ENCODE peak calls at places on chromosomes 3 and 15, in nine cellular contexts. J, I, D, X, S, N, T, B and H are unnamed samples.

GRCh38 chr15:57472861-57473260 is 96.6 kb downstream of the CGNL1 start:
- DNase-seq in J (no peak), I (no peak), D (no peak), X (no peak), S (no peak), N (no peak), T (no peak), B (no peak), H (no peak)

GRCh38 chr3:26719148-26719547 is 96.6 kb downstream of the LRRC3B start:
- DNase-seq in J (no peak), I (no peak), D (no peak), X (no peak), S (no peak), N (no peak), T (no peak), B (no peak), H (no peak)

GRCh38 chr3:197595470-197596185 is 39.9 kb upstream of the BDH1 start:
- DNase-seq in J (no peak), I (no peak), D (no peak), X (no peak), S (no peak), N (no peak), T (no peak), B (no peak), H (no peak)

GRCh38 chr15:92819312-92820232 is 80.6 kb upstream of the CHD2 start:
- DNase-seq in J (no peak), I (no peak), D (no peak), X (no peak), S (peak; percentile 63), N (no peak), T (no peak), B (no peak), H (no peak)

GRCh38 chr3:77652624-77653023 is 612.7 kb downstream of the ROBO2 start:
- DNase-seq in J (no peak), I (no peak), D (no peak), X (no peak), S (no peak), N (no peak), T (no peak), B (no peak), H (no peak)

GRCh38 chr3:191768421-191768820 is 307.5 kb downstream of the PYDC2 start:
- DNase-seq in J (no peak), I (no peak), D (no peak), X (no peak), S (no peak), N (no peak), T (no peak), B (no peak), H (no peak)

GRCh38 chr3:119323401-119324107 is 29.4 kb downstream of the ARHGAP31 start:
- DNase-seq in J (no peak), I (no peak), D (no peak), X (no peak), S (no peak), N (no peak), T (no peak), B (no peak), H (no peak)

GRCh38 chr3:141729240-141729639 is 8.9 kb upstream of the RNF7 start:
- DNase-seq in J (no peak), I (no peak), D (no peak), X (no peak), S (no peak), N (no peak), T (no peak), B (no peak), H (no peak)

GRCh38 chr3:133663569-133664313 is 2.0 kb upstream of the TOPBP1 start:
- DNase-seq in J (no peak), I (no peak), D (no peak), X (no peak), S (peak; percentile 67), N (no peak), T (no peak), B (peak; percentile 82), H (no peak)

GRCh38 chr15:68580026-68580882 is 1.5 kb downstream of the CORO2B start:
- DNase-seq in J (peak; percentile 38), I (peak; percentile 68), D (no peak), X (no peak), S (no peak), N (no peak), T (no peak), B (no peak), H (no peak)

GRCh38 chr15:61364871-61365270 is 135.8 kb upstream of the RORA start:
- DNase-seq in J (peak; percentile 46), I (no peak), D (no peak), X (no peak), S (no peak), N (no peak), T (peak; percentile 44), B (peak; percentile 18), H (peak; percentile 74)

GRCh38 chr15:92808611-92809063 is 91.5 kb upstream of the CHD2 start:
- DNase-seq in J (peak; percentile 91), I (peak; percentile 82), D (no peak), X (no peak), S (peak; percentile 73), N (no peak), T (no peak), B (no peak), H (peak; percentile 87)

GRCh38 chr3:52777127-52777958 is at the start of gene ITIH1:
- DNase-seq in J (no peak), I (peak; percentile 58), D (peak; percentile 21), X (no peak), S (no peak), N (no peak), T (no peak), B (no peak), H (no peak)

GRCh38 chr3:42507252-42507651 is 4.8 kb downstream of the VIPR1 start:
- DNase-seq in J (no peak), I (peak; percentile 61), D (peak; percentile 79), X (no peak), S (no peak), N (peak; percentile 80), T (no peak), B (no peak), H (peak; percentile 72)

GRCh38 chr3:31288641-31289100 is 244.1 kb upstream of the STT3B start:
- DNase-seq in J (no peak), I (no peak), D (peak; percentile 37), X (no peak), S (no peak), N (peak; percentile 11), T (peak; percentile 10), B (peak; percentile 97), H (no peak)

GRCh38 chr3:19216669-19217337 is 68.5 kb downstream of the KCNH8 start:
- DNase-seq in J (no peak), I (no peak), D (peak; percentile 81), X (no peak), S (no peak), N (peak; percentile 10), T (no peak), B (no peak), H (no peak)

GRCh38 chr15:57298843-57299550 is 77.3 kb upstream of the CGNL1 start:
- DNase-seq in J (no peak), I (no peak), D (no peak), X (no peak), S (no peak), N (no peak), T (no peak), B (no peak), H (no peak)

GRCh38 chr15:25670025-25670554 is 193.0 kb downstream of the ATP10A start:
- DNase-seq in J (no peak), I (peak; percentile 89), D (no peak), X (no peak), S (peak; percentile 61), N (peak; percentile 21), T (peak; percentile 61), B (no peak), H (no peak)

GRCh38 chr3:18847583-18848197 is 300.6 kb upstream of the KCNH8 start:
- DNase-seq in J (no peak), I (no peak), D (no peak), X (no peak), S (peak; percentile 6), N (no peak), T (no peak), B (peak; percentile 10), H (no peak)

GRCh38 chr3:174242311-174243041 is 616.7 kb upstream of the NAALADL2 start:
- DNase-seq in J (no peak), I (no peak), D (no peak), X (no peak), S (no peak), N (no peak), T (no peak), B (no peak), H (no peak)

GRCh38 chr3:95037927-95038326 is 975.1 kb downstream of the NSUN3 start:
- DNase-seq in J (no peak), I (no peak), D (no peak), X (no peak), S (no peak), N (no peak), T (no peak), B (no peak), H (no peak)
- TF ChIP-seq POLR2AphosphoS5 in J (no peak), I (no peak), D (no peak), X (no peak), S (no peak), N (no peak), T (no peak), B (no peak), H (no peak)

GRCh38 chr3:171306631-171307030 is 153.6 kb downstream of the TNIK start:
- DNase-seq in J (no peak), I (peak; percentile 92), D (peak; percentile 30), X (no peak), S (no peak), N (peak; percentile 56), T (no peak), B (no peak), H (no peak)
- TF ChIP-seq EP300 in J (no peak), I (peak; percentile 52), D (no peak), X (no peak), S (no peak), N (no peak), T (no peak), B (no peak), H (no peak)

DNA sequence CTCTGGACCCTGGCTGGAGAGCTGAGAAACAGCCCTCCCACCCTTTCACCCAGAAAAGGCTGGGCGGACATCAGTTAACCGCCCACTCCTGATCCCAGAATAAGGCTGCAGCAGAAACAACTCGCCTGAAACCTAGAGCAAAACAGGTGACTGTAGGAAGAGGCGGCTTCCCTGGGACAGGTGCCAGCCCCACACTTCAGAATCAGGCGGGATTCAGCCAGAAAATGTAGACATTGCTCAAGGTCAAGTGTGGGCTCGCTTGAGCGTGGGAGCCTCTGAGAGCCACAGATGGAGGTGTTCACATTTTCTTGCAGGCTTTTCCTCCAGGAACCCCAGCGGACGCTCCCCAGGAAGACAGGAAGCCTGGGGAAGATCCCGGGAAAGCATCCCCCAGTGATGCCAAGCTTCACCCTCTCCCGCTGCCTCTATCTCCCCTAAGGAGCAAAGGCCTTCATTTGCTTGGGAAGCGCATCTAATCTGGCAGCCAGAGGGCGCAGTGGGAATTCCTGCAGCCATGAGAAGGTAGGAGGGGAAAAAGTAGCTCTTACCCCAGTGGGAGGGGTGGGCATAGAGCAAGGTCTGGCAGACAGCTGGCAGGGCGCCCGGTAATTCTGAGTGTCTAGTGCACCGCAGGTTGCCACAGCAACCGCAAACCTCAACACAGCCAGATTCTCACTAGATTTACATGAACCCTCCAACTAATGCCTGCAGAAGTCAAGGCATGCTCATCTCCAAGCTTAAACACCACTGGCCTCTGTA is 77.7 kb downstream of the OCA2 start:
- DNase-seq in J (no peak), I (no peak), D (no peak), X (no peak), S (peak; percentile 96), N (peak; percentile 30), T (peak; percentile 44), B (peak; percentile 83), H (no peak)
- H3K27ac ChIP-seq in J (no peak overlapping the region), I (no peak overlapping the region), D (no peak overlapping the region), X (no peak overlapping the region), S (peak overlapping the region; percentile 74), N (no peak overlapping the region), T (no peak overlapping the region), B (no peak overlapping the region), H (no peak overlapping the region)

GRCh38 chr3:10198226-10198625 is 33.5 kb downstream of the IRAK2 start:
- DNase-seq in J (no peak), I (no peak), D (no peak), X (no peak), S (no peak), N (no peak), T (no peak), B (no peak), H (no peak)
- TF ChIP-seq POLR2AphosphoS5 in J (no peak), I (no peak), D (no peak), X (no peak), S (no peak), N (no peak), T (no peak), B (no peak), H (no peak)